ENCODE peak calls at places on chromosomes 4 and X, in seven cellular contexts. F, E, H, Z, B, G and R are unnamed samples.

GRCh38 chr4:185142563-185142910 is 529 bp upstream of the SLC25A4 start:
- DNase-seq in F (no peak), E (no peak), H (no peak), Z (no peak), B (peak; percentile 37), G (no peak), R (no peak)

GRCh38 chrX:108270739-108271396 is 167.4 kb downstream of the COL4A6 start:
- DNase-seq in F (peak; percentile 12), E (no peak), H (no peak), Z (no peak), B (no peak), G (no peak), R (no peak)

GRCh38 chrX:38919853-38920528 is 118.7 kb downstream of the MID1IP1 start:
- DNase-seq in F (no peak), E (no peak), H (no peak), Z (no peak), B (no peak), G (no peak), R (no peak)

GRCh38 chr4:34261799-34262314 is 1982.5 kb downstream of the ARAP2 start:
- DNase-seq in F (no peak), E (no peak), H (no peak), Z (no peak), B (no peak), G (no peak), R (no peak)

GRCh38 chrX:119625843-119626242 is 19.6 kb upstream of the NKRF start:
- DNase-seq in F (no peak), E (no peak), H (no peak), Z (no peak), B (no peak), G (no peak), R (no peak)

GRCh38 chr4:121758896-121759568 is 5.9 kb downstream of the SMIM43 start:
- DNase-seq in F (peak; percentile 51), E (peak; percentile 18), H (no peak), Z (no peak), B (no peak), G (no peak), R (no peak)

GRCh38 chr4:98568896-98569663 is 89.3 kb downstream of the TSPAN5 start:
- DNase-seq in F (no peak), E (no peak), H (no peak), Z (no peak), B (no peak), G (no peak), R (no peak)

GRCh38 chr4:48261288-48261687 is 8.3 kb downstream of the TEC start:
- DNase-seq in F (peak; percentile 24), E (no peak), H (no peak), Z (no peak), B (no peak), G (no peak), R (no peak)

GRCh38 chrX:105882581-105883275 is 60.4 kb downstream of the NRK start:
- DNase-seq in F (peak; percentile 4), E (no peak), H (no peak), Z (no peak), B (no peak), G (no peak), R (no peak)
- TF ChIP-seq RFX5 in F (no peak), E (no peak), H (no peak), Z (no peak), B (no peak), G (no peak), R (no peak)

DNA sequence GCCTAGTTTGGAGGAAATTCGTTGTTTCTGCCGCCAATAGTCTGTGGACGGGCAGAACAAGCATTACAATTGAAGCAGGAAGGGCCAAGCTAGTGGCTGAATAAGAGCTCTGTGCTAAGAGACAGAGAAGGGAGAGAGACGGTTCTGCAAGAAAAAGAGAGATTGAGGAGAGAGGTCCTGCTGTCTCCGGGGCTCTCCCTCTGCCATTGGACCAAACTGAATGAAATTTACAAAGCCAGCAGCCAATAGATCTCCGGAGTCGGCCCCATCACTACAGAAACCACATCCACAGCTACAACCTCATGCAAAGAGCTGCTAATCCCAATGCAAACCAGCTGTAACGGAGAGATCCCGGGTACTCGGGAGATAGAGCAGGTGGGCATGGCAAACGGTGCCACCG is at the start of gene NLGN4X:
- DNase-seq in F (no peak), E (no peak), H (no peak), Z (no peak), B (no peak), G (peak; percentile 45), R (no peak)
- TF ChIP-seq RFX5 in F (no peak), E (no peak), H (no peak), Z (no peak), B (no peak), G (no peak), R (no peak)

GRCh38 chr4:188841523-188841922 is 702.3 kb downstream of the TRIML1 start:
- DNase-seq in F (no peak), E (no peak), H (no peak), Z (no peak), B (no peak), G (no peak), R (no peak)
- TF ChIP-seq RFX5 in F (no peak), E (no peak), H (no peak), Z (no peak), B (no peak), G (no peak), R (no peak)

DNA sequence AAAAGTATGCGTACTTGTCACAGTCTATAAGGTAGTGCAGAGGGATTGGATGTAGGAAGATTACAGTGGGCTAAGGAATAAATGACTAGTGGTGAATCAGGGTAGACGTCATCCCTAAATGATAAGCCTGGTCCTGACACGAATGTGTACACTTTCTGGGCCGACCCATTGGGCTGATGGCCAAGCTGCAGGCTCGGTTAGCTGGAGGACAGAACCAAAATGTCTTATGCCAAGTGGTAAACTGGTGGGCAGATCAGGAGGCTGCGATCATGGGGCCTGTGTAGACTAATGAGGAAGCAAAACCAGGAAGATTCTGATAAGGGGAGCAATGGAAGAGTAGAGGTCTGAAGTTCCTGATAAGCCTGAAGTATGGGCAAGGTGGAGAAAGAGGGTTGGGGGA is 272.8 kb upstream of the GATB start:
- DNase-seq in F (peak; percentile 45), E (no peak), H (no peak), Z (no peak), B (no peak), G (no peak), R (no peak)
- TF ChIP-seq RFX5 in F (no peak), E (no peak), H (no peak), Z (no peak), B (no peak), G (no peak), R (no peak)

GRCh38 chr4:52560844-52561280 is 98.2 kb downstream of the USP46 start:
- DNase-seq in F (peak; percentile 83), E (no peak), H (no peak), Z (no peak), B (no peak), G (no peak), R (no peak)
- TF ChIP-seq RFX5 in F (no peak), E (no peak), H (no peak), Z (no peak), B (no peak), G (no peak), R (no peak)

DNA sequence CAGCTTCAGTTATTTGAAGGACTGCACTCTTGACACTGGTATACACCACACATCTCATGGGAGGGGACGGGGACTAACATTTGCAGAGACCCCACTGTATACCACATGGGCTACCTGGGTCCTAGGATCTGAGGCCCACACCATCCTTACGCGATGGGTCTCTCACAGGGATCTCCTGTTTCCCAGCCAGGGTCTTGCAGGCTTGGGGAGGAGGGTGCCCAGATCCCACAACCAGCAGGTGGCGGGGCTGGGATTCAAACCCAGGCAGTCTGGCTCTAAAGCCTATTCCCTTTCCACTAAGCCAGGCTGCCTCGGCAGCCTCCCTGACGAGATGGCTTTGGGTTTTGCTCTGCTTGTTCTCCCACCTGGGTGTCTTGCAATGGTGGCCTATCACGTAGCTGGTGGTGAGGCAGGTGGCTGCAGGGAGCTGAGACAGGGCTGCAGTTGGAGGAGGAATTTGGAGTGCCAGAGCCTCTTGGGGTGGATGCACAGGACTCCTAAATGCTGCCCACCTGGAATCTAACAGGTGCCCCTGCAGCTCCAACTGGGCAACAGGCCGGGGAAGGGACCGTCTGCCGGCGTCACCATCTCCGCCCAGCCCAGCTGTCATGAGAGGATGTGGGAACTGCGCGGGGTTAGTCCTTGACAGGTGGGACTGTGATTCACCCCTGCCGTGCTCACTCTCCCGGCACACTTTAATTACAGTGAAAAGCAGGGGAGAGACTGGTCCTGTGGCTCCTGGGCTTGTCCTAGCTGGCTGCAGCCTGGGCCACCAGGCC is 110.7 kb downstream of the PSAPL1 start:
- DNase-seq in F (no peak), E (peak; percentile 77), H (no peak), Z (no peak), B (peak; percentile 7), G (no peak), R (no peak)
- TF ChIP-seq RFX5 in F (no peak), E (no peak), H (no peak), Z (no peak), B (no peak), G (no peak), R (no peak)

GRCh38 chr4:116118216-116118615 is 967.2 kb downstream of the TRAM1L1 start:
- DNase-seq in F (no peak), E (no peak), H (no peak), Z (no peak), B (no peak), G (no peak), R (no peak)
- TF ChIP-seq RFX5 in F (no peak), E (no peak), H (no peak), Z (no peak), B (no peak), G (no peak), R (no peak)

GRCh38 chr4:83569967-83570366 is 34.1 kb downstream of the GPAT3 start:
- DNase-seq in F (no peak), E (no peak), H (no peak), Z (no peak), B (no peak), G (no peak), R (no peak)
- TF ChIP-seq RFX5 in F (no peak), E (no peak), H (no peak), Z (no peak), B (no peak), G (no peak), R (no peak)